ENCODE peak calls at places on chromosomes 2 and 18, in ten cellular contexts. U is dermis microvascular lymphatic vessel endothelial cell; H is type B pancreatic cell; Z is hepatic stellate cell; Q is left lobe of liver; W is NCI-H1092; E is choroid plexus epithelial cell; J is activated CD8-positive, alpha-beta memory T cell treated with anti-CD3 and anti-CD28 coated beads for 48 hours; X is iris pigment epithelial cell; V is BJ. Y is an unnamed sample.

GRCh38 chr2:53535234-53535867 is 232.3 kb upstream of the CHAC2 start:
- DNase-seq in U (no peak), H (no peak), Z (no peak), Q (no peak), W (no peak), E (no peak), J (no peak), X (no peak), V (no peak), Y (no peak)

GRCh38 chr2:31138037-31138962 is at the start of gene GALNT14:
- DNase-seq in U (no peak), H (peak), Z (peak), Q (peak), W (peak), E (peak), J (peak), X (peak), V (no peak), Y (peak)

GRCh38 chr18:58529714-58530354 is 99.1 kb downstream of the ALPK2 start:
- DNase-seq in U (peak), H (no peak), Z (peak), Q (peak), W (peak), E (peak), J (no peak), X (peak), V (no peak), Y (peak)

GRCh38 chr2:167759531-167759930 is 487.9 kb downstream of the STK39 start:
- DNase-seq in U (no peak), H (no peak), Z (no peak), Q (no peak), W (no peak), E (no peak), J (no peak), X (no peak), V (no peak), Y (no peak)

GRCh38 chr2:240325006-240325653 is 110.3 kb upstream of the GPC1 start:
- DNase-seq in U (no peak), H (peak), Z (no peak), Q (no peak), W (no peak), E (peak), J (no peak), X (no peak), V (no peak), Y (no peak)

GRCh38 chr2:241154915-241155314 is 4.6 kb downstream of the PPP1R7 start:
- DNase-seq in U (no peak), H (no peak), Z (no peak), Q (no peak), W (no peak), E (no peak), J (no peak), X (no peak), V (no peak), Y (no peak)

GRCh38 chr2:148416248-148416647 is 228.3 kb upstream of the EPC2 start:
- DNase-seq in U (no peak), H (no peak), Z (no peak), Q (no peak), W (no peak), E (no peak), J (no peak), X (no peak), V (no peak), Y (no peak)

GRCh38 chr2:46812381-46813024 is 103.1 kb downstream of the MCFD2 start:
- DNase-seq in U (no peak), H (peak), Z (peak), Q (no peak), W (no peak), E (peak), J (no peak), X (peak), V (peak), Y (no peak)

GRCh38 chr2:23658466-23658942 is 268.4 kb downstream of the ATAD2B start:
- DNase-seq in U (peak), H (no peak), Z (no peak), Q (peak), W (no peak), E (peak), J (peak), X (no peak), V (no peak), Y (no peak)

GRCh38 chr2:235087812-235088607 is 136.2 kb downstream of the SH3BP4 start:
- DNase-seq in U (no peak), H (peak), Z (peak), Q (no peak), W (no peak), E (peak), J (no peak), X (peak), V (no peak), Y (no peak)

Y was measured in breast epithelium.